ENCODE peak calls at places on chromosomes 2 and 18, in ten cellular contexts. Q is RWPE2, X is lower lobe of right lung, W is spleen, D is neural progenitor cell, T is IMR-90, I is endodermal cell, M is cardiac muscle cell, Y is K562, B is left lung. U is an unnamed sample.

GRCh38 chr18:45806226-45806625 is 19.2 kb upstream of the SIGLEC15 start:
- DNase-seq in Q (no peak), X (no peak), W (no peak), D (no peak), T (peak; percentile 83), I (no peak), M (no peak), Y (no peak), B (no peak), U (no peak)

GRCh38 chr18:36580266-36580665 is 248.5 kb downstream of the TPGS2 start:
- DNase-seq in Q (no peak), X (no peak), W (no peak), D (no peak), T (peak; percentile 51), I (no peak), M (no peak), Y (no peak), B (no peak), U (peak; percentile 80)

GRCh38 chr2:48968011-48968410 is 186.3 kb downstream of the FSHR start:
- DNase-seq in Q (no peak), X (no peak), W (no peak), D (no peak), T (no peak), I (no peak), M (no peak), Y (no peak), B (no peak), U (no peak)

GRCh38 chr2:66305714-66306113 is 129.2 kb upstream of the MEIS1 start:
- DNase-seq in Q (no peak), X (peak; percentile 48), W (no peak), D (no peak), T (peak; percentile 2), I (no peak), M (no peak), Y (no peak), B (no peak), U (peak; percentile 84)

GRCh38 chr2:3413642-3414041 is 34.1 kb downstream of the TRAPPC12 start:
- DNase-seq in Q (no peak), X (no peak), W (no peak), D (no peak), T (no peak), I (no peak), M (no peak), Y (no peak), B (no peak), U (no peak)

GRCh38 chr2:128584296-128584900 is 265.7 kb upstream of the HS6ST1 start:
- DNase-seq in Q (no peak), X (no peak), W (no peak), D (no peak), T (peak; percentile 95), I (no peak), M (no peak), Y (no peak), B (no peak), U (no peak)

GRCh38 chr2:5729426-5729825 is 37.2 kb downstream of the SOX11 start:
- DNase-seq in Q (no peak), X (no peak), W (no peak), D (no peak), T (no peak), I (no peak), M (no peak), Y (no peak), B (no peak), U (no peak)

GRCh38 chr2:112140413-112140802 is 2.2 kb downstream of the FBLN7 start:
- DNase-seq in Q (no peak), X (no peak), W (no peak), D (no peak), T (no peak), I (peak; percentile 69), M (no peak), Y (no peak), B (no peak), U (no peak)

GRCh38 chr2:43013821-43014345 is 212.5 kb downstream of the ZFP36L2 start:
- DNase-seq in Q (peak; percentile 1), X (no peak), W (peak; percentile 17), D (no peak), T (no peak), I (peak; percentile 51), M (no peak), Y (no peak), B (peak; percentile 10), U (no peak)

GRCh38 chr2:98505311-98505808 is 60.7 kb downstream of the INPP4A start:
- DNase-seq in Q (no peak), X (peak; percentile 84), W (peak; percentile 87), D (no peak), T (no peak), I (no peak), M (no peak), Y (no peak), B (peak; percentile 76), U (peak; percentile 50)

DNA sequence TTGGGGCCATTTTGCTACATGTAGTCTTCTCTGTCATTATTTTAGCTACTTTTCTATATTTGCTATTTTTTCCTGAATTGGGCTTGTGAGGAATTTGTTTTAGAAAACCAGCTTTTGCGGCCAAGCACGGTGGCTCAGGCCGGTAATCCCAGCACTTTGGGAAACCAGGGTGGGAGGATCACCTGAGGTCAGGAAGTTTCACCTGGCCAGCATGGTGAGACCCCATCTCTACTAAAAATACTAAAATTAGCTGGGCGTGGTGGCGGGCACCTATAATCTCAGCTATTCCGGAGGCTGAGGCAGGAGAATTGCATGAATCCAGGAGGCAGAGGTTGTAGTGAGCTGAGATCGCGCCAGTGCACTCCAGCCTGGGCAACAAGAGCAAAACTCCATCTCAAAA is 4.7 kb downstream of the SEPTIN2 start:
- DNase-seq in Q (no peak), X (no peak), W (no peak), D (no peak), T (no peak), I (no peak), M (no peak), Y (no peak), B (no peak), U (no peak)
- H3K4me3 ChIP-seq in Q (no peak overlapping the region), X (no peak overlapping the region), W (no peak overlapping the region), D (no peak overlapping the region), T (no peak overlapping the region), I (peak overlapping the region; percentile 99), M (no peak overlapping the region), Y (no peak overlapping the region), B (no peak overlapping the region), U (no peak overlapping the region)

GRCh38 chr2:183078163-183078466 is 432 bp upstream of the DUSP19 start:
- DNase-seq in Q (no peak), X (peak; percentile 53), W (peak; percentile 76), D (no peak), T (no peak), I (no peak), M (peak; percentile 66), Y (no peak), B (no peak), U (no peak)
- TF ChIP-seq CTCF in Q (no peak), X (no peak), W (no peak), D (no peak), T (no peak), I (no peak), M (no peak), Y (no peak), B (no peak), U (no peak)

DNA sequence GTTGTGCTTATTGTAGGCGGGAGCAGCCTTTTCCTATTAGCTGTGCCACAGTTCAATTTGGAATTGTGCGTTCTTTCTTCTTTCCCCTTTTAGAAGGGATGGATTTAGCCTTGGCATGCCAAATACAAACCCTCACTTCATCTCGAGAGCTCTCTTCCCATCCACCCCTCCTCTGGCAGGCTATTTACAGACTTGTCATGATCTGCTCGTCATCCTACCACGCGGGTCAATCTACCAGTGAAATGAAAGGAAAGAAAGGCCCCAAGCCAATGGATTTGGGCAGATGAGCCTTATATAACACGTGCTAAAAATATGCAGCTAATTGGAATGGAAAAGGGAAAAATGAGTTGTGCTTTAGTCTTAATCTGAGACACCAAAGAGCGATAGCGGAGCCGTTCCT is 277.5 kb downstream of the PRKCE start:
- DNase-seq in Q (no peak), X (no peak), W (no peak), D (no peak), T (no peak), I (no peak), M (peak; percentile 49), Y (no peak), B (no peak), U (no peak)
- H3K27ac ChIP-seq in Q (no peak overlapping the region), X (no peak overlapping the region), W (no peak overlapping the region), D (no peak overlapping the region), T (no peak overlapping the region), I (no peak overlapping the region), M (peak overlapping the region; percentile 51), Y (no peak overlapping the region), B (no peak overlapping the region), U (no peak overlapping the region)

GRCh38 chr2:120480346-120480902 is 134.5 kb downstream of the INHBB start:
- DNase-seq in Q (peak; percentile 19), X (no peak), W (peak; percentile 51), D (no peak), T (no peak), I (no peak), M (no peak), Y (no peak), B (no peak), U (peak; percentile 47)
- H3K4me3 ChIP-seq in Q (no peak overlapping the region), X (no peak overlapping the region), W (no peak overlapping the region), D (no peak overlapping the region), T (no peak overlapping the region), I (no peak overlapping the region), M (no peak overlapping the region), Y (no peak overlapping the region), B (no peak overlapping the region), U (no peak overlapping the region)

DNA sequence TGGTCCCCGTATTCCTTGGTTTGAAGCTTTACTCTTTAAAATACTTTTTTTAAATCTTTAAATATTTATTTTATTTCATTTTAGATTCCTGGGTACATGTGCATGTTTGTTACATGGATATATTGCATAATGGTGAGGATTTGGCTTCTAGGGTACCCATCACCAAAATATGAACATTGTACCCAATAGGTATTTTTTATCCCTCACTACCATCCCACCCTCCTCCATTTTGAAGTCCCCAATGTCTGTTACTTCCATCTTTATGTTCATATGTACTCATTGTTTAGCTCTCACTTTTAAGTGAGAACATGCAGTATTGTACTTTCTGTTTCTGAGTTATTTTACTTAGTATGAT is 59.5 kb upstream of the IL1RL1 start:
- DNase-seq in Q (no peak), X (no peak), W (no peak), D (no peak), T (no peak), I (no peak), M (no peak), Y (no peak), B (no peak), U (no peak)
- TF ChIP-seq CTCF in Q (no peak), X (no peak), W (peak; percentile 23), D (no peak), T (no peak), I (no peak), M (no peak), Y (no peak), B (no peak), U (no peak)

DNA sequence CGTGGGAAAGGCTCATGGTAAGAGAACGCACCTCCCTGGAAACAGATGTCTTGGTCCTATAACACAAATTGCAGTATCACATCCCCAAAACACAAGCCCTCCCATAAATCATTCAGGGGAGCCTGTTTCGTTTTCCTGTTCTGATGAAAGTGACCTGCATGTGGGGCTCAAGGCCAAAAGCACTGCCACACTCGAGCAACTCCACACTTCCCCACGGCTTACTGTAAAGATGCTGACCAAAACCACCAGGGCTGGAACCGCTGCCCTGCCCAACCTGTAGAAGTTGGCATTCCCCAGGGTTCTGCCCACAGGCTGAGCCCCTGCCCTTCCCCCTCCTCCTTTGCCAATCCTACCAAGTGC is 139.7 kb downstream of the BCL11A start:
- DNase-seq in Q (no peak), X (no peak), W (no peak), D (no peak), T (no peak), I (no peak), M (no peak), Y (no peak), B (no peak), U (no peak)
- H3K27ac ChIP-seq in Q (no peak overlapping the region), X (no peak overlapping the region), W (peak overlapping the region; percentile 41), D (no peak overlapping the region), T (no peak overlapping the region), I (no peak overlapping the region), M (no peak overlapping the region), Y (no peak overlapping the region), B (no peak overlapping the region), U (no peak overlapping the region)